ENCODE peak calls at places on chromosomes 16 and 17, in nine cellular contexts. E is hepatocyte, F is GM12878, O is A673, P is body of pancreas, S is heart right ventricle, M is HCT116, Y is NT2/D1, T is spleen. J is an unnamed sample.

GRCh38 chr16:8865145-8865882 is 3.5 kb downstream of the CARHSP1 start:
- DNase-seq in E (no peak), F (no peak), T (no peak), P (no peak), Y (no peak), M (no peak), O (no peak), S (no peak), J (no peak)

GRCh38 chr16:85056211-85056748 is 28.7 kb downstream of the KIAA0513 start:
- DNase-seq in S (no peak), M (no peak), Y (no peak), P (no peak), T (no peak), F (no peak), E (no peak), O (no peak), J (no peak)

GRCh38 chr17:43479948-43480347 is 3.8 kb upstream of the DHX8 start:
- DNase-seq in S (no peak), O (no peak), E (no peak), T (no peak), P (no peak), Y (no peak), F (no peak), M (no peak), J (no peak)

GRCh38 chr16:87580855-87581261 is 21.4 kb upstream of the JPH3 start:
- DNase-seq in M (no peak), Y (no peak), O (peak; percentile 56), E (no peak), F (no peak), P (no peak), T (no peak), S (no peak), J (peak; percentile 26)

GRCh38 chr17:34382586-34383224 is 19.7 kb upstream of the CCL1 start:
- DNase-seq in E (no peak), T (peak; percentile 54), O (no peak), F (peak; percentile 49), S (no peak), Y (no peak), M (no peak), P (no peak), J (peak; percentile 64)

GRCh38 chr17:2598166-2598565 is 4.7 kb downstream of the PAFAH1B1 start:
- DNase-seq in T (no peak), F (no peak), M (no peak), E (no peak), S (no peak), Y (no peak), P (no peak), O (no peak), J (peak; percentile 36)

GRCh38 chr16:53098526-53099317 is 43.9 kb downstream of the CHD9 start:
- DNase-seq in P (peak; percentile 85), M (no peak), O (peak; percentile 90), F (peak; percentile 66), S (peak; percentile 89), T (peak; percentile 93), Y (peak; percentile 71), E (peak; percentile 81), J (peak; percentile 100)

GRCh38 chr17:72336804-72337070 is 215.9 kb downstream of the SOX9 start:
- DNase-seq in S (no peak), P (no peak), E (no peak), Y (no peak), F (no peak), M (no peak), O (no peak), T (no peak), J (no peak)

GRCh38 chr17:55482591-55483389 is 28.5 kb downstream of the SMIM36 start:
- DNase-seq in T (no peak), O (no peak), M (no peak), P (no peak), Y (no peak), F (no peak), S (no peak), E (no peak), J (no peak)

GRCh38 chr17:40702271-40702670 is 1.3 kb downstream of the KRT24 start:
- DNase-seq in Y (no peak), F (no peak), O (no peak), S (no peak), E (peak; percentile 9), M (no peak), T (no peak), P (no peak), J (no peak)

GRCh38 chr17:80822700-80823410 is 168.8 kb upstream of the CHMP6 start:
- DNase-seq in T (peak; percentile 48), E (peak; percentile 87), P (no peak), F (no peak), Y (no peak), S (no peak), M (no peak), O (peak; percentile 88), J (no peak)

GRCh38 chr16:56269824-56270684 is 78.8 kb downstream of the GNAO1 start:
- DNase-seq in E (peak; percentile 68), O (peak; percentile 12), F (no peak), P (peak; percentile 46), M (no peak), S (peak; percentile 38), Y (peak; percentile 61), T (peak; percentile 46), J (peak; percentile 33)

DNA sequence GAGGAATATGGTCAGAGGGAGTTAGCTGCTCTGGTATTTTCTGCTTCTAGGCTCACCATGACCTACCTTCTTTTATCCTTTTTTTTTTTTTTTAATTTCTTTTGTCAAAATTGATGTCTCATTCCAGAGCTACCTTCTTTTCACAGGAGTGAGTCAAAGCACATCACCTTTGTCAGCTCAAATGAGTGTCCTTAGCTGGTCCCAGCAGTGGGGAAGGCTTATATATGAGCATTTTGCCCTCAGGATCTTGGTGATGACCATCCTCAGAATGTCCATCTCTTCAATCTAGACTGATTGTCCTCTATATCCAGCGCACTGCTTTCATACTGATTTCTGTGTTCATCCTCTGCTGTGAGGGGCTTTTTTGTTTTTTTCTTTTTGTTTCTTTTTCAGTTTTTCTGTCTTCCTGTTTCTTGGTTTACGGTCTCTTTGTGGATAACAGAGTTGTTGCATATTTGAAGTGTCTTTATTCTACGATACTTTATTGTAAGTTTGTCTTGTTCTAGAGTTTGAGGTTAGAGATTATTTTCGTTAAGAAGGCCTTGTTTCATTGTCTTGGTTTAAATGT is 24.9 kb downstream of the CBFB start:
- DNase-seq in M (no peak), P (no peak), O (no peak), S (no peak), F (no peak), E (no peak), Y (no peak), T (no peak), J (no peak)
- H3K4me3 ChIP-seq in M (no peak overlapping the region), P (no peak overlapping the region), O (no peak overlapping the region), S (no peak overlapping the region), F (no peak overlapping the region), E (no peak overlapping the region), Y (no peak overlapping the region), T (no peak overlapping the region), J (no peak overlapping the region)

DNA sequence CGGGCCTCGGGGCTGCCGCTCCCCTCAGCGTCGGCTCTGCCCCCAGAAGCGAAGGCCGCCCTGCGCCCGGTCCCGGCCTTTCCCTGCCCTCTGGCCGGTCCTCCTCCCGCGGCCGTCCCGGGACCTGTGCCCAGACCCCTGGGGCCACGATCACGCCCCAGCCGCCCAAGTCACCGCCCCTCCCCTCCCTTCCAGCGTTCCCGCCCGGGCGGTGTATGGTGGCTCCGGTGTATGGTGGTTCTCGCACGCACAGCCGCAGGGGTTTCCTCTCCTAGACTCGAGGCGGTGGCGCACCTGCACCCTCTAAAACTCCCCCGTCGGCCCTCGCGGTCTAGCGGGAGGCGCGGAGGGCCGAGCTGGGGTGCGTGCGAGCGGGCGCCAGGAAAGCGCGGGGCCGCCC is 10.0 kb downstream of the TIGD7 start:
- DNase-seq in E (no peak), P (no peak), O (no peak), Y (no peak), M (no peak), F (no peak), T (no peak), S (no peak), J (no peak)
- H3K9me3 ChIP-seq in E (peaks cover 41% of the 10 kb centered on the region), P (peaks cover 5% of the 10 kb centered on the region), O (peaks cover 85% of the 10 kb centered on the region), Y (peaks cover 23% of the 10 kb centered on the region), M (peaks cover 12% of the 10 kb centered on the region), F (peaks cover 32% of the 10 kb centered on the region), T (peaks cover 95% of the 10 kb centered on the region), S (no peaks in the 10 kb centered on the region), J (peaks cover 61% of the 10 kb centered on the region)

GRCh38 chr16:60641067-60641466 is 1395.2 kb downstream of the CDH8 start:
- DNase-seq in P (no peak), F (no peak), O (no peak), T (no peak), Y (no peak), S (no peak), M (no peak), E (no peak), J (no peak)

GRCh38 chr16:60636117-60636516 is 1400.1 kb downstream of the CDH8 start:
- DNase-seq in O (no peak), Y (no peak), T (no peak), S (no peak), P (no peak), F (no peak), M (no peak), E (peak; percentile 26), J (no peak)

GRCh38 chr16:60642956-60643355 is 1393.3 kb downstream of the CDH8 start:
- DNase-seq in F (no peak), S (no peak), E (no peak), P (no peak), T (no peak), M (no peak), O (no peak), Y (no peak), J (no peak)

GRCh38 chr16:60645541-60645940 is 1390.7 kb downstream of the CDH8 start:
- DNase-seq in P (no peak), M (no peak), F (no peak), T (no peak), O (no peak), E (no peak), Y (no peak), S (no peak), J (no peak)

DNA sequence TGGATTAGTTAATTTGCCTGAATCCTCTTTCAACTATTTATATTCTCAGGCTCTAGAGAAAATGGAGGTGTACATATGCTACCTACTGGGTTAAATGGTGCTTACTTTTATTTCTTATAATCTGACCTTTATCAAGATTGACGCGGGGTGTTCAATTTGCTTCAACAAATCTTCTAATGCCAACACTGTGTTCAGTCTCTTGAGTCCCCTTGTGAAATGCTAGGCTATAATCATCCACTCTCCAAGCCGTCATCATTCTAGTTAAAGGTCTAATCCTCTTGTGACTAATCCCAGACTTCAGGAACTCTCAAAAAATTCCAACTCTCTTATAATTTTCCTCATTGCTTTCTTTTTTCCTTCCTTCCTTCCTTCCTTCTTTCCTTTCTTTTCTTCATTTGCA is 1396.2 kb downstream of the CDH8 start:
- DNase-seq in Y (no peak), E (no peak), F (no peak), O (no peak), P (no peak), S (no peak), M (no peak), T (no peak), J (no peak)
- H3K27me3 ChIP-seq in Y (no peaks in the 10 kb centered on the region), E (no peaks in the 10 kb centered on the region), F (no peaks in the 10 kb centered on the region), O (no peaks in the 10 kb centered on the region), P (no peaks in the 10 kb centered on the region), S (no peaks in the 10 kb centered on the region), M (no peaks in the 10 kb centered on the region), T (no peaks in the 10 kb centered on the region), J (no peaks in the 10 kb centered on the region)

DNA sequence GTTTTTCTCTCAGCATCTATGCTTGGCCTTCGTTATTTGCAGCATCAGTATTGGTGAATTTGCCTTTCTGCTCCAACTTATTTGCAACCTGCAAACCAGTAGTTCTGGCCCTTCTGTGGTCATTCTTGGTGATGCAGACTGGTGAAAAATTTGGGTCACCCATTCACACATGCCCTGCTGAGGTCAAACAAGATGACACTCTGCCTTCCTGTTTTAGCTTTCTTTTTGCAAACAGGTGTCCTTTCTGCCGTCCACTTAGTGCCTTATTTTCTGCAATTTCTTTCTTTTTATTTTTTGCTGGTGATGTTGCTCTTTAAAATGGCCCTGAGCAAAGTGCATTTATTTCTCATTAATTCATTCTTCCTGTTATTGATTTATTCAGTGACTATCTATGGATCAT is 31.3 kb downstream of the PLCG2 start:
- DNase-seq in F (peak; percentile 71), O (no peak), S (no peak), T (no peak), P (no peak), M (no peak), Y (no peak), E (no peak), J (no peak)
- H3K4me3 ChIP-seq in F (peak overlapping the region; percentile 48), O (no peak overlapping the region), S (no peak overlapping the region), T (no peak overlapping the region), P (no peak overlapping the region), M (no peak overlapping the region), Y (no peak overlapping the region), E (no peak overlapping the region), J (no peak overlapping the region)

J was measured in MG63.